ENCODE peak calls at places on chromosome 10, in seven cellular contexts. I is H1, H is H9, G is mesendoderm, V is neuronal stem cell, K is mesenchymal stem cell, U is IMR-90. F is an unnamed sample.

GRCh38 chr10:43055991-43056567 is 20.8 kb upstream of the RET start:
- DNase-seq in I (no peak), H (no peak), G (peak), V (no peak), K (no peak), U (no peak), F (no peak)

GRCh38 chr10:97713351-97713827 is at the start of gene MARVELD1:
- DNase-seq in I (peak), H (peak), G (peak), V (peak), K (peak), U (peak), F (peak)

GRCh38 chr10:55263327-55263726 is 462.3 kb upstream of the PCDH15 start:
- DNase-seq in I (no peak), H (peak), G (peak), V (no peak), K (no peak), U (no peak), F (no peak)

GRCh38 chr10:117543999-117544728 is 1.6 kb downstream of the EMX2 start:
- DNase-seq in I (no peak), H (peak), G (peak), V (no peak), K (no peak), U (no peak), F (no peak)

GRCh38 chr10:67043041-67043440 is 117.2 kb downstream of the LRRTM3 start:
- DNase-seq in I (no peak), H (no peak), G (no peak), V (no peak), K (no peak), U (no peak), F (no peak)

GRCh38 chr10:12042409-12042796 is 206 bp downstream of the UPF2 start:
- DNase-seq in I (no peak), H (no peak), G (no peak), V (no peak), K (peak), U (peak), F (no peak)

GRCh38 chr10:101565936-101566332 is 22.1 kb downstream of the POLL start:
- DNase-seq in I (no peak), H (peak), G (no peak), V (no peak), K (no peak), U (no peak), F (no peak)

GRCh38 chr10:86388119-86388704 is 21.6 kb upstream of the GRID1 start:
- DNase-seq in I (peak), H (peak), G (no peak), V (no peak), K (no peak), U (no peak), F (no peak)

GRCh38 chr10:50593523-50593922 is 30.2 kb downstream of the SGMS1 start:
- DNase-seq in I (no peak), H (no peak), G (no peak), V (no peak), K (peak), U (peak), F (no peak)

GRCh38 chr10:50438049-50438936 is 185.5 kb downstream of the SGMS1 start:
- DNase-seq in I (no peak), H (no peak), G (no peak), V (no peak), K (no peak), U (no peak), F (no peak)

GRCh38 chr10:12844796-12845524 is 156.6 kb downstream of the CCDC3 start:
- DNase-seq in I (no peak), H (no peak), G (peak), V (no peak), K (peak), U (peak), F (no peak)

GRCh38 chr10:4267084-4267774 is 482.2 kb upstream of the KLF6 start:
- DNase-seq in I (no peak), H (no peak), G (no peak), V (no peak), K (no peak), U (peak), F (no peak)

GRCh38 chr10:12839349-12839927 is 162.1 kb downstream of the CCDC3 start:
- DNase-seq in I (no peak), H (no peak), G (no peak), V (no peak), K (no peak), U (no peak), F (no peak)

GRCh38 chr10:44465430-44466115 is 80.7 kb upstream of the CXCL12 start:
- DNase-seq in I (no peak), H (no peak), G (peak), V (no peak), K (peak), U (no peak), F (no peak)
- H4K8ac ChIP-seq in I (no peak), H (no peak), G (no peak), V (no peak), K (no peak), U (no peak), F (no peak)

DNA sequence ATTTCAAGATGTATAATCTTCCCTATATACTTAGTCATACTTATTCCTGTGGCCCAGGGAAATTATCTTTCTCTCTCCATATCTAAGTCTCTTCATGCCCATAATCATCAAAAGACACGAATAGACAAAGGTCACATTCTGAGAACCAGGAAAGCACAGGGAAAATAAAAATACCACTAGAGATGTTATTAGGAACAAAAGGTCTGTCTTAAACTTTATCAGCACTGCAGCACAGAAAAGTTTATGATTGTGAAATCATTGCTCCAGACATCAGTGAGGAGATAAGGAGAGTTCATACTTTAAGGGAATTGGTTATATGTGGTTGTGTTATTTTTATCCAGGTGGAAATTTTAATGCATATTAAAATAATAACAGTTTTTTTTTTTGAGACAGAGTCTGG is 974.6 kb upstream of the CELF2 start:
- DNase-seq in I (no peak), H (no peak), G (no peak), V (no peak), K (peak), U (no peak), F (no peak)
- H4K8ac ChIP-seq in I (no peak), H (no peak), G (no peak), V (no peak), K (no peak), U (no peak), F (no peak)

GRCh38 chr10:61400524-61400923 is 52.7 kb downstream of the TMEM26 start:
- DNase-seq in I (no peak), H (no peak), G (no peak), V (no peak), K (no peak), U (no peak), F (no peak)
- H4K8ac ChIP-seq in I (no peak), H (no peak), G (no peak), V (no peak), K (no peak), U (no peak), F (no peak)

GRCh38 chr10:1972406-1972805 is 235.1 kb upstream of the ADARB2 start:
- DNase-seq in I (no peak), H (no peak), G (no peak), V (no peak), K (no peak), U (no peak), F (no peak)
- H4K8ac ChIP-seq in I (no peak), H (no peak), G (no peak), V (no peak), K (no peak), U (no peak), F (no peak)

F was measured in trophoblast cell.